ENCODE peak calls at places on chromosomes 1 and 21, in four cellular contexts. One of them, this sample, is unnamed. For H3K9me3, the result is how much of the 10 kb centered on the place peaks cover.

GRCh38 chr1:10794724-10795304 is 1.6 kb downstream of the CASZ1 start:
- DNase-seq in CD4-positive, alpha-beta T cell: no peak
- DNase-seq in fibroblast of lung: peak
- DNase-seq in Peyer's patch: no peak
- DNase-seq in this sample: no peak

GRCh38 chr1:30822966-30823581 is 65.5 kb upstream of the LAPTM5 start:
- DNase-seq in CD4-positive, alpha-beta T cell: no peak
- DNase-seq in fibroblast of lung: peak
- DNase-seq in Peyer's patch: no peak
- DNase-seq in this sample: no peak

GRCh38 chr1:174074757-174075156 is 52.6 kb upstream of the RC3H1 start:
- DNase-seq in CD4-positive, alpha-beta T cell: no peak
- DNase-seq in fibroblast of lung: peak
- DNase-seq in Peyer's patch: no peak
- DNase-seq in this sample: peak

GRCh38 chr21:38945536-38946245 is 140.0 kb downstream of the ETS2 start:
- DNase-seq in CD4-positive, alpha-beta T cell: no peak
- DNase-seq in fibroblast of lung: peak
- DNase-seq in Peyer's patch: no peak
- DNase-seq in this sample: no peak

GRCh38 chr1:202805886-202806511 is 2.2 kb downstream of the KDM5B start:
- DNase-seq in CD4-positive, alpha-beta T cell: no peak
- DNase-seq in fibroblast of lung: peak
- DNase-seq in Peyer's patch: no peak
- DNase-seq in this sample: no peak

GRCh38 chr1:213987422-213987875 is 324 bp upstream of the PROX1 start:
- DNase-seq in CD4-positive, alpha-beta T cell: no peak
- DNase-seq in fibroblast of lung: no peak
- DNase-seq in Peyer's patch: no peak
- DNase-seq in this sample: no peak

GRCh38 chr1:202158810-202159533 is 1.4 kb downstream of the PTPN7 start:
- DNase-seq in CD4-positive, alpha-beta T cell: no peak
- DNase-seq in fibroblast of lung: no peak
- DNase-seq in Peyer's patch: peak
- DNase-seq in this sample: no peak

GRCh38 chr1:214386747-214387146 is 105.8 kb downstream of the SMYD2 start:
- DNase-seq in CD4-positive, alpha-beta T cell: no peak
- DNase-seq in fibroblast of lung: peak
- DNase-seq in Peyer's patch: no peak
- DNase-seq in this sample: no peak

GRCh38 chr1:205353612-205354011 is 3.1 kb downstream of the KLHDC8A start:
- DNase-seq in CD4-positive, alpha-beta T cell: no peak
- DNase-seq in fibroblast of lung: no peak
- DNase-seq in Peyer's patch: no peak
- DNase-seq in this sample: no peak

GRCh38 chr1:35452086-35452485 is 105.1 kb downstream of the KIAA0319L start:
- DNase-seq in CD4-positive, alpha-beta T cell: no peak
- DNase-seq in fibroblast of lung: peak
- DNase-seq in Peyer's patch: no peak
- DNase-seq in this sample: peak

GRCh38 chr1:5998051-5998905 is 6.1 kb upstream of the NPHP4 start:
- DNase-seq in CD4-positive, alpha-beta T cell: no peak
- DNase-seq in fibroblast of lung: no peak
- DNase-seq in Peyer's patch: no peak
- DNase-seq in this sample: no peak

GRCh38 chr1:53143527-53143926 is 1.1 kb upstream of the SLC1A7 start:
- DNase-seq in CD4-positive, alpha-beta T cell: no peak
- DNase-seq in fibroblast of lung: no peak
- DNase-seq in Peyer's patch: no peak
- DNase-seq in this sample: no peak

GRCh38 chr1:22217811-22218460 is 75.0 kb upstream of the WNT4 start:
- DNase-seq in CD4-positive, alpha-beta T cell: no peak
- DNase-seq in fibroblast of lung: no peak
- DNase-seq in Peyer's patch: no peak
- DNase-seq in this sample: no peak

GRCh38 chr1:98323906-98324358 is 337.6 kb upstream of the SNX7 start:
- DNase-seq in CD4-positive, alpha-beta T cell: no peak
- DNase-seq in fibroblast of lung: peak
- DNase-seq in Peyer's patch: no peak
- DNase-seq in this sample: peak

GRCh38 chr1:67830928-67831596 is 2.2 kb downstream of the GNG12 start:
- DNase-seq in CD4-positive, alpha-beta T cell: no peak
- DNase-seq in fibroblast of lung: no peak
- DNase-seq in Peyer's patch: no peak
- DNase-seq in this sample: no peak

GRCh38 chr1:9437931-9438330 is 101.3 kb upstream of the SLC25A33 start:
- DNase-seq in CD4-positive, alpha-beta T cell: no peak
- DNase-seq in fibroblast of lung: peak
- DNase-seq in Peyer's patch: no peak
- DNase-seq in this sample: no peak

GRCh38 chr1:213335084-213335483 is 284.0 kb downstream of the RPS6KC1 start:
- DNase-seq in CD4-positive, alpha-beta T cell: no peak
- DNase-seq in fibroblast of lung: no peak
- DNase-seq in Peyer's patch: no peak
- DNase-seq in this sample: no peak

GRCh38 chr1:64675718-64676345 is 69.0 kb upstream of the RAVER2 start:
- DNase-seq in CD4-positive, alpha-beta T cell: no peak
- DNase-seq in fibroblast of lung: peak
- DNase-seq in Peyer's patch: no peak
- DNase-seq in this sample: no peak

GRCh38 chr1:22641247-22641646 is 2.2 kb upstream of the C1QC start:
- DNase-seq in CD4-positive, alpha-beta T cell: no peak
- DNase-seq in fibroblast of lung: no peak
- DNase-seq in Peyer's patch: no peak
- DNase-seq in this sample: no peak

GRCh38 chr1:17561561-17561985 is 22.1 kb downstream of the ARHGEF10L start:
- DNase-seq in CD4-positive, alpha-beta T cell: no peak
- DNase-seq in fibroblast of lung: peak
- DNase-seq in Peyer's patch: no peak
- DNase-seq in this sample: no peak

GRCh38 chr1:208850441-208850840 is 606.3 kb upstream of the PLXNA2 start:
- DNase-seq in CD4-positive, alpha-beta T cell: no peak
- DNase-seq in fibroblast of lung: no peak
- DNase-seq in Peyer's patch: no peak
- DNase-seq in this sample: no peak

GRCh38 chr1:198462365-198463025 is 78.0 kb downstream of the ATP6V1G3 start:
- DNase-seq in CD4-positive, alpha-beta T cell: no peak
- DNase-seq in fibroblast of lung: peak
- DNase-seq in Peyer's patch: no peak
- DNase-seq in this sample: no peak

GRCh38 chr21:14488805-14489204 is 57.3 kb downstream of the SAMSN1 start:
- DNase-seq in CD4-positive, alpha-beta T cell: no peak
- DNase-seq in fibroblast of lung: no peak
- DNase-seq in Peyer's patch: no peak
- DNase-seq in this sample: no peak

GRCh38 chr1:153001382-153001781 is at the start of gene SPRR3:
- DNase-seq in CD4-positive, alpha-beta T cell: no peak
- DNase-seq in fibroblast of lung: no peak
- DNase-seq in Peyer's patch: no peak
- DNase-seq in this sample: no peak

GRCh38 chr21:45290948-45291612 is 3.4 kb upstream of the POFUT2 start:
- DNase-seq in CD4-positive, alpha-beta T cell: no peak
- DNase-seq in fibroblast of lung: peak
- DNase-seq in Peyer's patch: peak
- DNase-seq in this sample: no peak

GRCh38 chr1:77489910-77490309 is 192.5 kb downstream of the ZZZ3 start:
- DNase-seq in CD4-positive, alpha-beta T cell: no peak
- DNase-seq in fibroblast of lung: peak
- DNase-seq in Peyer's patch: no peak
- DNase-seq in this sample: no peak

GRCh38 chr1:19815801-19816736 is 986 bp upstream of the RNF186 start:
- DNase-seq in CD4-positive, alpha-beta T cell: no peak
- DNase-seq in fibroblast of lung: no peak
- DNase-seq in Peyer's patch: no peak
- DNase-seq in this sample: no peak

GRCh38 chr1:19813651-19813960 is 1.5 kb downstream of the RNF186 start:
- DNase-seq in CD4-positive, alpha-beta T cell: no peak
- DNase-seq in fibroblast of lung: no peak
- DNase-seq in Peyer's patch: no peak
- DNase-seq in this sample: no peak

GRCh38 chr1:19812875-19813650 is 2.0 kb downstream of the RNF186 start:
- DNase-seq in CD4-positive, alpha-beta T cell: no peak
- DNase-seq in fibroblast of lung: no peak
- DNase-seq in Peyer's patch: no peak
- DNase-seq in this sample: no peak

GRCh38 chr1:19814244-19814661 is 830 bp downstream of the RNF186 start:
- DNase-seq in CD4-positive, alpha-beta T cell: no peak
- DNase-seq in fibroblast of lung: no peak
- DNase-seq in Peyer's patch: no peak
- DNase-seq in this sample: no peak

DNA sequence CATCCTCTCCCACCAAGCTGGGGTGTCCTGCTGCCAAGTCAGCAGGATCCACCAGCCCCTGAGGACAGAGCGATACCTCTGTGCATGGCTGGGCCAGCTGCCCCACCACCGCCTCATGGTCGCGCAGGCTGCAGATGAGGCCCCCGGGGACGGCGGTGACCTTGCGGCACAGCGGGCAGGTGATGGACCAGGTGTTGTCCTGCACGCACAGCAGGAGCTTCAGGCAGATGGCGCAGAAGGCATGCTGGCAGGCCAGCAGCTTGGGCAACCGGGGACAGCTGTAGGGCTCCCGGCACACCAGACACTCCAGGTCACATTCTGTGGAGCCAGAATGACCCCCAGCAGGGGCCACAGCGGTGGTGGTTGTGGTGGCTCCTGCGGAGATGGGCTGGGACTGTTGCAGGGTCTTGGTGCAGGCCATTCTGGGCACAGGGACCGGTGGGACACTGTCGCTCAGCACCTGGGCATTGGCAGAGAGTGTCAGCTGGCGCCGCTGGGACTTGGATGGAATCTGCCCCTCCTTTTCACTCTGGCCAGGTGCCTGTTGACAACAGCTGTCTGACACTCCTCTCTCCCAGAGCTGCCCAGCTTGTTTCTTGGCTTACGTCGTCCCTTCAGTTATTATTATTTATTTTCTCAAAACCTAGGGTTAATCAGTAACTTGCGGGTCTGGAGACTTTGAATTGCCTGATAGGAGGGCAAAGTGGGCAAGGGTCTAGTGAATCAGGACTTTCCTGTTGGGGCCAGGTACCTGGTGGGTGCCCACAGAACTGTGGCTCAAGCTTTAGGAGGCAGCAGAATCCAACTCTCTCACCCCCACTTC is at the start of gene RNF186:
- DNase-seq in CD4-positive, alpha-beta T cell: no peak
- DNase-seq in fibroblast of lung: no peak
- DNase-seq in Peyer's patch: no peak
- DNase-seq in this sample: no peak
- H3K27ac ChIP-seq in CD4-positive, alpha-beta T cell: no peak
- H3K27ac ChIP-seq in fibroblast of lung: no peak
- H3K27ac ChIP-seq in Peyer's patch: peak
- H3K27ac ChIP-seq in this sample: no peak

DNA sequence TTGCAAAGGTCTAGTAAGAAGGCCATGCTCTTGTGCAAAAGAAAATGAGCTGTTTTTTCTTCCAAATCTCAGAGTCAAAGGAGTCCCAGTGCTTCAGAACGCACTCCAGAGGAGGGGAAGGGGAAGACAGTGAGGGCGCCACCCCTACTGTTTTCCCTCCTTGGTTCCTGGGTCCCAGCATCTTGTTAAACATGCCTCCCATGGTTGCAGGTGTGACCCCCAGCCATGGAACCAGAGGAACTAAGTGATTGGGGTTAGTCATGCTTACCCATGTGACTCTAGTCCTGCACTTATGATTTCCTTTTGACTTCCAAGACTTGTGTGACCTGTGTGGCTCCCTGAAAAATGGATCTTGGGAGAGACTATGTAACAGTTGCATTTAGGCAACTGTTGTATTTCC is 6.1 kb upstream of the AKR7A3 start:
- DNase-seq in CD4-positive, alpha-beta T cell: no peak
- DNase-seq in fibroblast of lung: no peak
- DNase-seq in Peyer's patch: no peak
- DNase-seq in this sample: no peak
- TF ChIP-seq CTCF in CD4-positive, alpha-beta T cell: no peak
- TF ChIP-seq CTCF in fibroblast of lung: no peak
- TF ChIP-seq CTCF in Peyer's patch: no peak
- TF ChIP-seq CTCF in this sample: no peak

DNA sequence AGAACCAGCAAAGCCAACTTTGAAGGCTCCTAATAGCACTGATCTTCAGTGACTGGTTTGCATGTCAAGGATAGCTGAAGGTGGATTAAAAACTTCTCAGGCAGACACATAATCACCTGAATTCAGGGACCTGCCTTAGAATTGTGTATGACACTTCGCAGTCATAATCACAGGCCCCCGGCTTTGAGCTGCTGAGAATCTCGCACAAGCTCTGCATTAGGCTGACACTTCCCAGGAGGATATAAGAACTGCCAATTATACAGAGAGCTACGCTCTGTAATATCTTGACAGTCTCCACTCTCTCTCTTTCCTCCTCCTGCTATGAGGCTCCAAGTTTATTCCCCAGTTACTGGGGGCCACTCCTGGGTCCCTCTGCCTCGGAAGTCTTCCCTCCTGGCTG is 42.8 kb downstream of the EBNA1BP2 start:
- DNase-seq in CD4-positive, alpha-beta T cell: no peak
- DNase-seq in fibroblast of lung: no peak
- DNase-seq in Peyer's patch: no peak
- DNase-seq in this sample: no peak
- H3K9me3 ChIP-seq in CD4-positive, alpha-beta T cell: under half
- H3K9me3 ChIP-seq in fibroblast of lung: under half
- H3K9me3 ChIP-seq in Peyer's patch: under half
- H3K9me3 ChIP-seq in this sample: under half

GRCh38 chr1:1286313-1287261 is 6.4 kb downstream of the SCNN1D start:
- DNase-seq in CD4-positive, alpha-beta T cell: no peak
- DNase-seq in fibroblast of lung: no peak
- DNase-seq in Peyer's patch: no peak
- DNase-seq in this sample: no peak
- H3K27ac ChIP-seq in CD4-positive, alpha-beta T cell: no peak
- H3K27ac ChIP-seq in fibroblast of lung: no peak
- H3K27ac ChIP-seq in Peyer's patch: no peak
- H3K27ac ChIP-seq in this sample: no peak

GRCh38 chr21:17570773-17571172 is 41.9 kb downstream of the BTG3 start:
- DNase-seq in CD4-positive, alpha-beta T cell: no peak
- DNase-seq in fibroblast of lung: no peak
- DNase-seq in Peyer's patch: no peak
- DNase-seq in this sample: no peak
- TF ChIP-seq CTCF in CD4-positive, alpha-beta T cell: no peak
- TF ChIP-seq CTCF in fibroblast of lung: no peak
- TF ChIP-seq CTCF in Peyer's patch: no peak
- TF ChIP-seq CTCF in this sample: no peak

GRCh38 chr1:79679916-79680315 is 673.4 kb upstream of the ADGRL4 start:
- DNase-seq in CD4-positive, alpha-beta T cell: no peak
- DNase-seq in fibroblast of lung: no peak
- DNase-seq in Peyer's patch: no peak
- DNase-seq in this sample: no peak

GRCh38 chr1:79682478-79682877 is 675.9 kb upstream of the ADGRL4 start:
- DNase-seq in CD4-positive, alpha-beta T cell: no peak
- DNase-seq in fibroblast of lung: no peak
- DNase-seq in Peyer's patch: no peak
- DNase-seq in this sample: no peak

GRCh38 chr1:79683420-79683819 is 676.9 kb upstream of the ADGRL4 start:
- DNase-seq in CD4-positive, alpha-beta T cell: no peak
- DNase-seq in fibroblast of lung: no peak
- DNase-seq in Peyer's patch: no peak
- DNase-seq in this sample: no peak

GRCh38 chr1:79681382-79681781 is 674.9 kb upstream of the ADGRL4 start:
- DNase-seq in CD4-positive, alpha-beta T cell: no peak
- DNase-seq in fibroblast of lung: no peak
- DNase-seq in Peyer's patch: no peak
- DNase-seq in this sample: no peak
- H3K9me3 ChIP-seq in CD4-positive, alpha-beta T cell: under half
- H3K9me3 ChIP-seq in fibroblast of lung: under half
- H3K9me3 ChIP-seq in Peyer's patch: under half
- H3K9me3 ChIP-seq in this sample: under half

GRCh38 chr1:234926574-234927311 is 201.9 kb downstream of the TOMM20 start:
- DNase-seq in CD4-positive, alpha-beta T cell: no peak
- DNase-seq in fibroblast of lung: no peak
- DNase-seq in Peyer's patch: peak
- DNase-seq in this sample: no peak
- H3K27ac ChIP-seq in CD4-positive, alpha-beta T cell: no peak
- H3K27ac ChIP-seq in fibroblast of lung: no peak
- H3K27ac ChIP-seq in Peyer's patch: peak
- H3K27ac ChIP-seq in this sample: no peak

This sample was measured in AG04450.